ENCODE peak calls at places on chromosomes 3 and 15, in four cellular contexts. X, H, P and J are unnamed samples.

GRCh38 chr3:25350741-25351140 is 77.3 kb upstream of the RARB start:
- DNase-seq in X (no peak), H (no peak), P (no peak), J (no peak)

GRCh38 chr15:38528279-38528678 is 36.3 kb downstream of the RASGRP1 start:
- DNase-seq in X (peak; percentile 87), H (no peak), P (no peak), J (no peak)

GRCh38 chr15:95712785-95713184 is 617.7 kb upstream of the NR2F2 start:
- DNase-seq in X (peak; percentile 54), H (no peak), P (no peak), J (no peak)

GRCh38 chr3:181808053-181808452 is 96.3 kb downstream of the SOX2 start:
- DNase-seq in X (no peak), H (no peak), P (no peak), J (no peak)

GRCh38 chr3:155323063-155323666 is 29.7 kb upstream of the STRIT1 start:
- DNase-seq in X (peak; percentile 62), H (peak; percentile 68), P (peak; percentile 62), J (peak; percentile 88)

GRCh38 chr3:18233987-18234716 is 191.0 kb downstream of the SATB1 start:
- DNase-seq in X (no peak), H (no peak), P (no peak), J (peak; percentile 87)

GRCh38 chr3:14511971-14512943 is 27.9 kb downstream of the GRIP2 start:
- DNase-seq in X (no peak), H (no peak), P (no peak), J (no peak)

GRCh38 chr3:42031808-42032475 is 59.2 kb upstream of the TRAK1 start:
- DNase-seq in X (peak; percentile 89), H (no peak), P (no peak), J (peak; percentile 95)

GRCh38 chr3:107142171-107142570 is 235.1 kb upstream of the CCDC54 start:
- DNase-seq in X (no peak), H (no peak), P (no peak), J (peak; percentile 92)

GRCh38 chr15:65829150-65829764 is 37.2 kb upstream of the DENND4A start:
- DNase-seq in X (peak; percentile 10), H (peak; percentile 38), P (peak; percentile 34), J (peak; percentile 49)

GRCh38 chr15:31261266-31262142 is 65.1 kb upstream of the KLF13 start:
- DNase-seq in X (no peak), H (no peak), P (no peak), J (no peak)

GRCh38 chr3:151299006-151299405 is 17.6 kb downstream of the GPR87 start:
- DNase-seq in X (no peak), H (no peak), P (no peak), J (no peak)

GRCh38 chr3:26293351-26293750 is 329.2 kb upstream of the LRRC3B start:
- DNase-seq in X (no peak), H (no peak), P (no peak), J (no peak)

GRCh38 chr3:192836469-192836820 is 81.2 kb downstream of the MB21D2 start:
- DNase-seq in X (no peak), H (no peak), P (no peak), J (no peak)

GRCh38 chr3:133937756-133938601 is 42.3 kb upstream of the RAB6B start:
- DNase-seq in X (peak; percentile 90), H (no peak), P (no peak), J (no peak)

GRCh38 chr3:66270314-66270713 is 49.5 kb downstream of the SLC25A26 start:
- DNase-seq in X (no peak), H (no peak), P (no peak), J (no peak)

GRCh38 chr15:41203395-41203794 is 27.2 kb downstream of the EXD1 start:
- DNase-seq in X (no peak), H (no peak), P (no peak), J (no peak)

GRCh38 chr15:42584031-42584765 is 8.8 kb downstream of the STARD9 start:
- DNase-seq in X (peak; percentile 61), H (no peak), P (no peak), J (peak; percentile 82)

GRCh38 chr3:194757629-194758028 is 71.9 kb downstream of the FAM43A start:
- DNase-seq in X (no peak), H (no peak), P (no peak), J (no peak)

GRCh38 chr3:107752202-107752990 is 229.6 kb downstream of the BBX start:
- DNase-seq in X (peak; percentile 25), H (peak; percentile 19), P (no peak), J (peak; percentile 64)

GRCh38 chr15:40252141-40252437 is 13.2 kb downstream of the PAK6 start:
- DNase-seq in X (no peak), H (no peak), P (no peak), J (no peak)

GRCh38 chr3:65030847-65031463 is 343.2 kb upstream of the ADAMTS9 start:
- DNase-seq in X (peak; percentile 98), H (no peak), P (peak; percentile 85), J (peak; percentile 83)

GRCh38 chr3:58531555-58531954 is 5.4 kb downstream of the ACOX2 start:
- DNase-seq in X (no peak), H (no peak), P (no peak), J (no peak)

GRCh38 chr3:420584-420983 is 224.0 kb downstream of the CHL1 start:
- DNase-seq in X (no peak), H (no peak), P (no peak), J (no peak)

GRCh38 chr3:18765672-18766071 is 340.5 kb upstream of the SATB1 start:
- DNase-seq in X (no peak), H (no peak), P (no peak), J (no peak)

GRCh38 chr3:34725774-34726173 is 913.6 kb upstream of the ARPP21 start:
- DNase-seq in X (peak; percentile 1), H (no peak), P (no peak), J (peak; percentile 25)

GRCh38 chr3:4722103-4722502 is 229.0 kb downstream of the ITPR1 start:
- DNase-seq in X (peak; percentile 83), H (peak; percentile 68), P (no peak), J (peak; percentile 75)

DNA sequence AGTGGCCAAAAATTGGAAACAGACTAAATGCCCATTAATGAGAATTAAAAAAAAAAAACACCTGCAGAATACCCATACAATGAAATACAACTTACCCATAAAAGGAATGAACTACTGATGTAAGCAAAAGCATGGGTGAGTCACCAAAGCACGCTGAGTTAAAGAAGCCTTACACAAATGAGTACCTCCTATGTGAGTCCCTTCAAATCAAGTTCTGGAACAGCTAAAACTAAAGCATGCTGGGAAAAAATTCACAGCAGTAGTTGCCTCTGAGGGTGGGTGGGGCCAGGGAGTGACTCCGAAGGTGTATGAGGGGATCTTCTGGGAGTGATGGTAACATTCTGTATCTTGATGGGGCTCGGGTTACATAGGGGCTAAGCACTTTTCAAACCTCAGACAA is 11.4 kb downstream of the MYO5C start:
- DNase-seq in X (peak; percentile 62), H (no peak), P (peak; percentile 61), J (no peak)
- H3K27ac ChIP-seq in X (no peak overlapping the region), H (no peak overlapping the region), P (peak overlapping the region; percentile 9), J (no peak overlapping the region)

DNA sequence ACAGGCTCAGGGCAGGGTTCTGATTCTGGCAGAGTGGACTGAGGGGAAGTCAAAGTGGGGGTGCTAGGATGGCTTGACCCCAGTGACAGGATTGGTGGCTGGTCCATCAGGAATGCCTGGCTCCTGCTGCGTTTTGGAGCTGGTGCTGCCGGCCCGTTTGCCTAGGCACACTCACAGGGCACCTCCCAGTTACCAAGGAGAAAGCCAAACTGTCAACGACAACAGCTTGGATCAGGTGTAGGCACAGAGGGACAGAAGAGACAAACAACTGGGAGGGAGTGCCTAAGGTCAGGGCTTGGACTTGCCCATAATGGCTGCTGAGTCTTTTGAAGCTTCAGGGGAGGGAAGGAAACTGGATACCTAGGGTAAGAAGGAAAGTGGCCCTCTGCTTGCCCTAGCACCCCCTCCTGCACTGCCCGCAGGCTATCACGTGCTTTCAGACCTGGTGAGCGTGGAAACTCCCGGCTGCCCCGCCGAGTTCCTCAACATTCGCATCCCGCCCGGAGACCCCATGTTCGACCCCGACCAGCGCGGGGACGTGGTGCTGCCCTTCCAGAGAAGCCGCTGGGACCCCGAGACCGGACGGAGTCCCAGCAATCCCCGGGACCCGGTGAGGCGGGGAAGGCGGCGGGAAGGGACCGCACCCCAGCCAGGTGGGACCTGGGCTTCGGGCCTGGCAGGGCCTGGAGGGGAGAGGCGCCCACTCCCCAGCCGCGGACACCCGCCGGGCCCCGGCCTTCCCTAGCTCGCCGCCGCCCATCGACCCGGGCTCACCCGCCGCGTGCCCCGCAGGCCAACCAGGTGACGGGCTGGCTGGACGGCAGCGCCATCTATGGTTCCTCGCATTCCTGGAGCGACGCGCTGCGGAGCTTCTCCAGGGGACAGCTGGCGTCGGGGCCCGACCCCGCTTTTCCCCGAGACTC is 5.1 kb downstream of the DUOX1 start:
- DNase-seq in X (no peak), H (no peak), P (no peak), J (peak; percentile 45)
- H3K27me3 ChIP-seq in X (peaks cover 50% of the 10 kb centered on the region), H (no peaks in the 10 kb centered on the region), P (no peaks in the 10 kb centered on the region), J (peaks cover 46% of the 10 kb centered on the region)

DNA sequence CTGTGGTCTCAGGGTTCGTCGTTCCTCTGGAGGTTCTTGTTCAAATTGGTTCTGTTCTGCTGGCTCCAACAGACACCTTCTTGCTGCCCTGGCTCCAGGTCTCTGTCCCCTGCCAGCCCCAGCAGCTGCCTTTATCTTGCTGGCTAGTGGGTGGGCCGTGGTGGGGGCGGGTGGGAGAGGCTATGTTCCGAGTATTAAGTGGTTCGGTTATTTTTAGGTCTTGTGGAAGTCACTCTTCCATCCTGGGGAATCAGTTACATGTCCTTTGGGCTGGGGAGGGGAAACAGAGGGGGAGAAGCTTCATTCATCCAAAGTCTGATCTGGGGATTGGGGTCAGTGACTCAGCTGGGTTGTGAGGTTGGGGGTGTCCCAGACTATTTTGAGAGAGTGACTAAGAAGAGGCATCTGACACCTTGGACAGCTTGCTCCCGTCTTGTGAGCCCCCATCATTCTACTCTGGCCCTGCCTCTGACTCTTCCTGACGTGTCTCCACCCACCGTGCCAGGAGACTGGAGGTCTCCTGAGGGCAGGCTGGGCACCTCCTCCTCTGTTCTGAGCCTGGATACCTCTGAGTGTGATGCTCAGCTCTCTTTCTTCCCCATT is at the start of gene XIRP1:
- DNase-seq in X (peak; percentile 43), H (no peak), P (no peak), J (no peak)
- H3K4me2 ChIP-seq in X (no peak within 1 kb of the TSS), H (peak within 1 kb of the TSS; percentile 14), P (no peak within 1 kb of the TSS), J (no peak within 1 kb of the TSS)

GRCh38 chr3:39292961-39293360 is 13.1 kb upstream of the CX3CR1 start:
- DNase-seq in X (no peak), H (no peak), P (no peak), J (no peak)

GRCh38 chr3:39296197-39297077 is 16.6 kb upstream of the CX3CR1 start:
- DNase-seq in X (no peak), H (no peak), P (no peak), J (no peak)

GRCh38 chr3:39291903-39292329 is 12.1 kb upstream of the CX3CR1 start:
- DNase-seq in X (peak; percentile 10), H (peak; percentile 44), P (no peak), J (peak; percentile 79)

GRCh38 chr3:39295184-39295775 is 15.4 kb upstream of the CX3CR1 start:
- DNase-seq in X (no peak), H (no peak), P (no peak), J (no peak)

DNA sequence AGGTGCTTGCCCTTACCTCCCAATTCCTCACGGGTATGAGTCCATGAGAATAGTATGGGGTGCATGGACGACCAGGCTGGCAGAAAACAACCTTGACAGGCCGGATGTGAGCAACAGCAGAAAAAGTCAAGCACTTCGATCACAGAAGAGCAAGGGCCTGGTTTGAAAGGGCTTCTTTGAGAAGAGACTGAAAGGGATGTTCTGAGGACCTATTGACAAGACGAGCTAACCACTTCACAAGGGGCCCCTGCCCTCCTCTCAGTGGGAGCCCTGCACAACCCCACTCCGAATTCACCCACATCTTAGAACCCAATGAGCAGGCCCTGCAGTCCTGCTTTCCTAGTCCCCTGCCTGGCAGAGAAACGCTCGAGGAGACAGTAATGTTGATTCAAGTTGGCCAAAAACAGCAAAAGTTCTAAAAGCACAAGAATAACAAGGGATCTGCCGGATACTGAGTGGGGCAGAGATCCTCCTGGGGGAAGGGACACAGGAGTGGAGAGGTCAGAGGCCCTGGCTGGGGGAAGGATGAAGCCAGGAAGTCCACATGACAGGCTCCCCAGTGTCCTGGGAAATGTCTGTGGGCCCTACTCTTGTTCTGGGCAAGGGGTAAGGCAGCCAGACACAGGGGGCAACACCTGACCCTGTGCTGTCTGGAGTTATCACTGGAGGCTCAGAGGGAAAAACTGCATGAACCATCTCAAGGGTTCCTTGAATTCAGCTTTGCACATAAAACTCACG is 14.8 kb upstream of the CX3CR1 start:
- DNase-seq in X (no peak), H (no peak), P (no peak), J (no peak)
- H3K27ac ChIP-seq in X (no peak overlapping the region), H (no peak overlapping the region), P (no peak overlapping the region), J (no peak overlapping the region)